ENCODE peak calls at places on chromosomes 13 and 19, in nine cellular contexts. Q, U, X, K, Z, P, H, G and E are unnamed samples.

GRCh38 chr19:53057904-53058579 is 13.5 kb downstream of the ERVV-2 start:
- DNase-seq in K (no peak), X (no peak), Z (no peak), P (no peak), U (peak; percentile 66), H (no peak), G (no peak), Q (peak; percentile 38), E (peak; percentile 41)

GRCh38 chr13:51297556-51297955 is 41.9 kb upstream of the SERPINE3 start:
- DNase-seq in K (no peak), P (no peak), H (no peak), Q (no peak), X (no peak), Z (no peak), G (no peak), U (no peak), E (no peak)

GRCh38 chr19:41175825-41176734 is 16.9 kb upstream of the CYP2S1 start:
- DNase-seq in X (peak; percentile 59), Z (no peak), P (no peak), H (no peak), U (peak; percentile 95), Q (peak; percentile 54), G (peak; percentile 76), K (peak; percentile 85), E (peak; percentile 90)

GRCh38 chr19:19107663-19108062 is 30.6 kb downstream of the TMEM161A start:
- DNase-seq in G (no peak), U (peak; percentile 63), H (no peak), Q (no peak), K (no peak), P (no peak), Z (no peak), X (no peak), E (no peak)

GRCh38 chr19:56348289-56348877 is 33.7 kb upstream of the ZSCAN5A start:
- DNase-seq in U (no peak), Z (no peak), G (no peak), H (peak; percentile 17), X (peak; percentile 15), K (no peak), Q (no peak), P (no peak), E (peak; percentile 22)

GRCh38 chr13:31175847-31176536 is 14.3 kb upstream of the HSPH1 start:
- DNase-seq in U (no peak), Z (no peak), P (no peak), G (no peak), K (no peak), Q (no peak), X (peak; percentile 41), H (no peak), E (no peak)

GRCh38 chr19:49637865-49638350 is 2.0 kb downstream of the RRAS start:
- DNase-seq in K (no peak), X (peak; percentile 75), U (peak; percentile 94), Z (no peak), H (no peak), Q (no peak), G (peak; percentile 62), P (no peak), E (peak; percentile 90)

GRCh38 chr13:91185294-91185863 is 162.1 kb upstream of the MIR17HG start:
- DNase-seq in G (peak; percentile 0), U (no peak), H (peak; percentile 42), P (no peak), K (no peak), Q (no peak), X (peak; percentile 10), Z (peak; percentile 31), E (no peak)

GRCh38 chr13:111399776-111400505 is 79.5 kb downstream of the TEX29 start:
- DNase-seq in P (no peak), K (no peak), Q (no peak), G (no peak), Z (no peak), H (no peak), X (no peak), U (no peak), E (no peak)

GRCh38 chr13:35723820-35724219 is 247.3 kb upstream of the MAB21L1 start:
- DNase-seq in U (peak; percentile 30), X (peak; percentile 70), H (peak; percentile 62), Z (no peak), P (no peak), G (peak; percentile 34), K (no peak), Q (no peak), E (peak; percentile 86)

GRCh38 chr13:107531816-107532215 is 683.5 kb downstream of the LIG4 start:
- DNase-seq in G (no peak), Z (no peak), P (no peak), K (no peak), U (no peak), Q (no peak), X (no peak), H (no peak), E (no peak)

GRCh38 chr13:48318714-48319457 is 15.3 kb downstream of the RB1 start:
- DNase-seq in K (no peak), Z (no peak), G (no peak), Q (no peak), H (no peak), U (peak; percentile 66), P (no peak), X (peak; percentile 17), E (no peak)

GRCh38 chr19:30049226-30049625 is 107.2 kb downstream of the URI1 start:
- DNase-seq in X (no peak), K (no peak), Q (no peak), Z (no peak), P (no peak), H (no peak), G (no peak), U (no peak), E (no peak)

GRCh38 chr13:67138937-67139336 is 91.2 kb downstream of the PCDH9 start:
- DNase-seq in P (no peak), H (no peak), K (no peak), G (no peak), X (no peak), Q (no peak), U (no peak), Z (no peak), E (no peak)

GRCh38 chr19:48415395-48415794 is 21.9 kb downstream of the GRIN2D start:
- DNase-seq in Q (peak; percentile 62), H (peak; percentile 90), K (peak; percentile 59), X (peak; percentile 60), Z (peak; percentile 52), P (peak; percentile 63), G (peak; percentile 36), U (peak; percentile 72), E (peak; percentile 65)

GRCh38 chr13:90272356-90272755 is 1075.1 kb upstream of the MIR17HG start:
- DNase-seq in P (no peak), K (no peak), G (no peak), H (peak; percentile 77), X (peak; percentile 46), Q (no peak), U (no peak), Z (no peak), E (peak; percentile 15)

GRCh38 chr19:22914646-22915045 is 82.6 kb downstream of the ZNF723 start:
- DNase-seq in K (no peak), U (peak; percentile 38), P (no peak), Q (no peak), H (no peak), G (no peak), Z (no peak), X (no peak), E (no peak)

GRCh38 chr19:498591-498950 is 2.3 kb downstream of the MADCAM1 start:
- DNase-seq in H (no peak), P (no peak), U (no peak), Z (no peak), K (no peak), X (no peak), G (no peak), Q (no peak), E (no peak)

GRCh38 chr19:13212759-13213330 is 62.6 kb downstream of the IER2 start:
- DNase-seq in Q (peak; percentile 73), U (peak; percentile 96), G (peak; percentile 43), H (peak; percentile 79), X (peak; percentile 63), K (peak; percentile 32), Z (peak; percentile 26), P (peak; percentile 59), E (peak; percentile 66)

GRCh38 chr13:41713405-41713804 is 247.5 kb downstream of the VWA8 start:
- DNase-seq in G (no peak), Q (no peak), H (no peak), P (no peak), X (no peak), K (no peak), Z (no peak), U (no peak), E (no peak)

GRCh38 chr13:49627831-49628652 is at the start of gene ARL11:
- DNase-seq in Q (peak; percentile 64), P (peak; percentile 26), H (no peak), X (no peak), G (no peak), U (no peak), K (peak; percentile 93), Z (no peak), E (no peak)

GRCh38 chr19:4653793-4654436 is 14.6 kb downstream of the TNFAIP8L1 start:
- DNase-seq in Q (no peak), Z (no peak), X (no peak), U (peak; percentile 68), H (no peak), P (no peak), G (no peak), K (no peak), E (no peak)

GRCh38 chr13:46184277-46184699 is 2.3 kb upstream of the LCP1 start:
- DNase-seq in H (peak; percentile 24), Q (peak; percentile 66), X (peak; percentile 11), P (peak; percentile 53), G (no peak), Z (peak; percentile 0), K (peak; percentile 74), U (no peak), E (peak; percentile 19)

GRCh38 chr19:55406869-55407624 is 541 bp downstream of the UBE2S start:
- DNase-seq in X (peak; percentile 41), U (peak; percentile 92), Q (peak; percentile 41), K (no peak), G (no peak), H (peak; percentile 51), Z (no peak), P (peak; percentile 50), E (no peak)

GRCh38 chr19:19409235-19410030 is 4.0 kb downstream of the GATAD2A start:
- DNase-seq in G (no peak), K (no peak), Z (no peak), X (no peak), H (no peak), U (no peak), P (no peak), Q (no peak), E (no peak)

GRCh38 chr19:33333615-33334014 is 31.3 kb upstream of the CEBPA start:
- DNase-seq in X (no peak), K (no peak), G (no peak), P (no peak), Q (no peak), H (no peak), U (no peak), Z (no peak), E (no peak)

GRCh38 chr13:42378383-42378780 is 106.4 kb downstream of the AKAP11 start:
- DNase-seq in P (no peak), X (no peak), Q (peak; percentile 45), U (no peak), H (no peak), Z (no peak), G (no peak), K (no peak), E (no peak)

GRCh38 chr13:89199138-89199537 is 1528.0 kb downstream of the SLITRK5 start:
- DNase-seq in U (no peak), Q (no peak), H (no peak), X (no peak), P (no peak), Z (no peak), G (no peak), K (no peak), E (no peak)

GRCh38 chr13:46803586-46803985 is 6.6 kb upstream of the ESD start:
- DNase-seq in G (peak; percentile 49), Z (no peak), U (no peak), Q (no peak), X (peak; percentile 70), P (no peak), H (no peak), K (no peak), E (peak; percentile 63)

GRCh38 chr13:99140831-99141230 is 59.8 kb upstream of the UBAC2 start:
- DNase-seq in H (no peak), G (no peak), U (no peak), K (no peak), Q (no peak), X (no peak), P (no peak), Z (no peak), E (no peak)

GRCh38 chr19:35549174-35549788 is 3.9 kb downstream of the TMEM147 start:
- DNase-seq in Q (peak; percentile 43), P (peak; percentile 39), G (peak; percentile 56), Z (peak; percentile 79), X (peak; percentile 69), K (peak; percentile 19), U (peak; percentile 96), H (peak; percentile 82), E (peak; percentile 70)